ENCODE peak calls at places on chromosomes 6 and 20, in seven cellular contexts. Y, O, G, X, W, Z and A are unnamed samples.

GRCh38 chr6:659716-660581 is 3.0 kb upstream of the HUS1B start:
- DNase-seq in Y (no peak), O (peak; percentile 28), G (no peak), X (no peak), W (no peak), Z (no peak), A (no peak)

GRCh38 chr6:2611092-2611491 is 139.6 kb downstream of the MYLK4 start:
- DNase-seq in Y (no peak), O (no peak), G (no peak), X (no peak), W (peak; percentile 33), Z (peak; percentile 53), A (no peak)

GRCh38 chr6:138160329-138161117 is 1.2 kb upstream of the ARFGEF3 start:
- DNase-seq in Y (no peak), O (no peak), G (no peak), X (no peak), W (no peak), Z (no peak), A (no peak)

GRCh38 chr6:166304106-166304505 is 4.1 kb downstream of the PRR18 start:
- DNase-seq in Y (no peak), O (no peak), G (no peak), X (no peak), W (no peak), Z (no peak), A (no peak)

GRCh38 chr6:34359438-34360158 is 32.9 kb downstream of the NUDT3 start:
- DNase-seq in Y (no peak), O (no peak), G (no peak), X (no peak), W (peak; percentile 72), Z (peak; percentile 70), A (no peak)

GRCh38 chr6:154768280-154768679 is 35.1 kb downstream of the SCAF8 start:
- DNase-seq in Y (no peak), O (no peak), G (no peak), X (no peak), W (no peak), Z (no peak), A (no peak)

GRCh38 chr20:59177266-59178250 is 13.9 kb downstream of the ZNF831 start:
- DNase-seq in Y (no peak), O (no peak), G (peak; percentile 25), X (no peak), W (no peak), Z (no peak), A (no peak)

GRCh38 chr20:38894091-38894847 is 31.9 kb upstream of the FAM83D start:
- DNase-seq in Y (no peak), O (no peak), G (no peak), X (no peak), W (no peak), Z (no peak), A (no peak)

GRCh38 chr6:45783716-45784115 is 231.9 kb downstream of the CLIC5 start:
- DNase-seq in Y (no peak), O (no peak), G (no peak), X (no peak), W (no peak), Z (peak; percentile 96), A (no peak)

GRCh38 chr20:49572857-49573256 is 4.9 kb upstream of the PTGIS start:
- DNase-seq in Y (no peak), O (no peak), G (peak; percentile 56), X (peak; percentile 15), W (no peak), Z (no peak), A (no peak)

DNA sequence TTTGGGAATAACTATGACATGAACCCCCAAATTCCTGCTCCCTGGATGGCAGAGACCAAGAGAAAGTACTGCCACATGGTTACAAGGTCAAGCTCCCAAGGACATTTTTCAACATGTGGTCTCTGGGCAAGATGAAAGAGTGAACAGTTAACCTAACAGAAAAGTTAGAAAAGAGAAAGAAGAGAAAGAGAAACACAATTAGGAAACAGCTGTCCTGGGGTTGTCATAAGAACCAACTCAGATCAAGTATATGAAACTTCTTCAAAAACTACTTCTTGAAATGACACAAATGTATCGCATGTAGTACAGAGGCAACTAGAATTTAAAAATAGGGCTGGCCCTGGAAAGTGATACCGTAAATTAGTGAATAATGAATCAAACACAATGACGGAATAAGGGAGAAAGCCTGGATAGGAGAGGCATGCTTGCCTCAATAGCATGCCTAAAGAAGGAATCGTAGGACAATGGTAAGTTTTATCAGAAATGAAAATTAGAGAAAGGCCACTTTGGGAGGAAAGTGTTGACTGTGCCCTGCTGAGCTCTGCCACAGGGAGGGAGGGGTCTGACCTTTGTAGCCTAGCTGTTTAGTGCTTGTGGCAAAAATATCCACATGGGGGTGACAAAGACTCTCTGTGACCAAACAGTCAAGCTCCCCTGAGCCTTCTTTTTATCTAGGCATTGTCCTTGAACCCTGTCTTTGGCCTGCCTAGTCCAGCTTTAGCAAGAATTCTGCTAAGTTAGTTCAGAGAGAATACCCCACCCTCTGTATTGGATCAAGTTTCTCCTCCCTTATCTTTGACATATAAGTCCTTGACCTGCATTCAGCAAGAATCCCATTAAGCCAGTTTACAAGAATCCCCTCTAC is 4.3 kb upstream of the DCBLD1 start:
- DNase-seq in Y (no peak), O (peak; percentile 20), G (no peak), X (no peak), W (no peak), Z (peak; percentile 44), A (peak; percentile 31)
- TF ChIP-seq CTCF in Y (no peak), O (peak; percentile 46), G (no peak), X (no peak), W (peak; percentile 21), Z (peak; percentile 44), A (no peak)

DNA sequence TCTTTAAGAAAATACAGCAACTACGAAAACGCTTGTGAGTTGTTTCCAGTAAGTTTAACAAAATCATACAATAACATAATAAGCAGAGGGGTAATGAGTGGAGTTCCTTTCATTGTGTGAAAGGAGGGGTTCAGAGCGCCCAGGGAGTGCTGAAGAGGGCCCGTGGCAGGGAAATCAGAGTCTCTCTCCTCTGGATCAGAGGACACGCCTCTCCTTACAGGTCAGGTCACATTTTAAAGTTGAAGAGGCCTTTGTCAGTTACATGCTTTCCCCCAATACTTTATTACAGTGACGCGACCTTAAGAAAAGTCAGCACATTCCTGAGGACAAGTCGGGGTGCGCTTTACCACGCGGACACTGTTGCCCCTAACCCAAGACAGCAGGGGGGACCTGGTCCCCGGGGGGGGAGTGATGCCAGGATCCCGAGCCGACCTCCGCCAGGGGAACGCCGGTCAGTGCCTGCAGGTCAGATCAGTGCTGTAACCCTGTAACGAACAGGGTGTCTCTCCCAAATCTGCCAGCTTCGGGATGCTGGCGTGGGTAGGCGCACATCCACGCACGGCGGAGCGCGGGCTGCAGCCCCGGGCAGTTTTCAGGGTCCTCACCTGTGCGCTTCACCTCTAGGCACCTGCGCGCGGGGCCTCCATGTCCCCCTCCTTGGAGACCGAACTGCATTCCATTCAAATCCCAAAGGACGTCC is 848 bp downstream of the DACT2 start:
- DNase-seq in Y (no peak), O (no peak), G (no peak), X (no peak), W (no peak), Z (no peak), A (no peak)
- TF ChIP-seq CTCF in Y (no peak), O (no peak), G (no peak), X (no peak), W (no peak), Z (no peak), A (no peak)

GRCh38 chr20:57934007-57934805 is 224.4 kb upstream of the PMEPA1 start:
- DNase-seq in Y (no peak), O (peak; percentile 28), G (no peak), X (no peak), W (no peak), Z (no peak), A (no peak)
- TF ChIP-seq CTCF in Y (no peak), O (peak; percentile 10), G (no peak), X (no peak), W (no peak), Z (no peak), A (no peak)

GRCh38 chr6:17865243-17865642 is 122.2 kb downstream of the KIF13A start:
- DNase-seq in Y (peak; percentile 57), O (no peak), G (no peak), X (peak; percentile 35), W (no peak), Z (peak; percentile 99), A (no peak)
- TF ChIP-seq CTCF in Y (no peak), O (no peak), G (no peak), X (no peak), W (no peak), Z (no peak), A (no peak)

GRCh38 chr6:136350914-136351313 is 61.3 kb upstream of the BCLAF1 start:
- DNase-seq in Y (no peak), O (no peak), G (no peak), X (no peak), W (no peak), Z (no peak), A (no peak)
- TF ChIP-seq CTCF in Y (no peak), O (no peak), G (no peak), X (no peak), W (no peak), Z (no peak), A (no peak)